ENCODE peak calls at places on chromosomes 1 and 21, in eight cellular contexts. D, H, O, Z, C, A, Q and K are unnamed samples.

GRCh38 chr1:87141556-87141955 is 187.1 kb upstream of the LMO4 start:
- DNase-seq in D (no peak), H (no peak), O (no peak), Z (no peak), C (no peak), A (no peak), Q (no peak), K (no peak)

GRCh38 chr21:45513003-45513706 is 29.1 kb downstream of the SLC19A1 start:
- DNase-seq in D (no peak), H (peak; percentile 56), O (no peak), Z (peak; percentile 94), C (no peak), A (no peak), Q (peak; percentile 82), K (no peak)

GRCh38 chr21:45309069-45309521 is 21.4 kb upstream of the POFUT2 start:
- DNase-seq in D (peak; percentile 38), H (no peak), O (peak; percentile 84), Z (peak; percentile 65), C (peak; percentile 45), A (no peak), Q (no peak), K (peak; percentile 90)

GRCh38 chr1:182677393-182678098 is 6.8 kb downstream of the RGS8 start:
- DNase-seq in D (no peak), H (no peak), O (no peak), Z (no peak), C (no peak), A (no peak), Q (no peak), K (no peak)

GRCh38 chr1:3411806-3412205 is 42.7 kb upstream of the ARHGEF16 start:
- DNase-seq in D (no peak), H (no peak), O (no peak), Z (no peak), C (no peak), A (no peak), Q (no peak), K (no peak)

GRCh38 chr1:6329851-6330250 is 63.7 kb downstream of the ACOT7 start:
- DNase-seq in D (no peak), H (no peak), O (no peak), Z (no peak), C (peak; percentile 63), A (no peak), Q (no peak), K (no peak)

GRCh38 chr1:194447635-194448034 is 1261.2 kb upstream of the B3GALT2 start:
- DNase-seq in D (no peak), H (no peak), O (no peak), Z (no peak), C (peak; percentile 86), A (no peak), Q (no peak), K (no peak)

GRCh38 chr1:223738465-223739365 is 26.4 kb downstream of the CAPN2 start:
- DNase-seq in D (no peak), H (peak; percentile 54), O (no peak), Z (no peak), C (no peak), A (no peak), Q (no peak), K (no peak)

GRCh38 chr1:182084487-182085316 is 23.2 kb upstream of the ZNF648 start:
- DNase-seq in D (peak; percentile 56), H (peak; percentile 76), O (peak; percentile 93), Z (peak; percentile 83), C (peak; percentile 54), A (peak; percentile 92), Q (peak; percentile 88), K (peak; percentile 58)

GRCh38 chr1:54583868-54584267 is 35.8 kb downstream of the ACOT11 start:
- DNase-seq in D (no peak), H (no peak), O (no peak), Z (no peak), C (no peak), A (no peak), Q (no peak), K (no peak)

GRCh38 chr1:40723196-40723955 is 31.9 kb downstream of the NFYC start:
- DNase-seq in D (no peak), H (no peak), O (no peak), Z (peak; percentile 17), C (no peak), A (no peak), Q (no peak), K (no peak)

GRCh38 chr1:27402349-27402754 is 9.9 kb downstream of the GPR3 start:
- DNase-seq in D (no peak), H (peak; percentile 65), O (peak; percentile 81), Z (peak; percentile 53), C (peak; percentile 61), A (peak; percentile 90), Q (peak; percentile 84), K (peak; percentile 55)

DNA sequence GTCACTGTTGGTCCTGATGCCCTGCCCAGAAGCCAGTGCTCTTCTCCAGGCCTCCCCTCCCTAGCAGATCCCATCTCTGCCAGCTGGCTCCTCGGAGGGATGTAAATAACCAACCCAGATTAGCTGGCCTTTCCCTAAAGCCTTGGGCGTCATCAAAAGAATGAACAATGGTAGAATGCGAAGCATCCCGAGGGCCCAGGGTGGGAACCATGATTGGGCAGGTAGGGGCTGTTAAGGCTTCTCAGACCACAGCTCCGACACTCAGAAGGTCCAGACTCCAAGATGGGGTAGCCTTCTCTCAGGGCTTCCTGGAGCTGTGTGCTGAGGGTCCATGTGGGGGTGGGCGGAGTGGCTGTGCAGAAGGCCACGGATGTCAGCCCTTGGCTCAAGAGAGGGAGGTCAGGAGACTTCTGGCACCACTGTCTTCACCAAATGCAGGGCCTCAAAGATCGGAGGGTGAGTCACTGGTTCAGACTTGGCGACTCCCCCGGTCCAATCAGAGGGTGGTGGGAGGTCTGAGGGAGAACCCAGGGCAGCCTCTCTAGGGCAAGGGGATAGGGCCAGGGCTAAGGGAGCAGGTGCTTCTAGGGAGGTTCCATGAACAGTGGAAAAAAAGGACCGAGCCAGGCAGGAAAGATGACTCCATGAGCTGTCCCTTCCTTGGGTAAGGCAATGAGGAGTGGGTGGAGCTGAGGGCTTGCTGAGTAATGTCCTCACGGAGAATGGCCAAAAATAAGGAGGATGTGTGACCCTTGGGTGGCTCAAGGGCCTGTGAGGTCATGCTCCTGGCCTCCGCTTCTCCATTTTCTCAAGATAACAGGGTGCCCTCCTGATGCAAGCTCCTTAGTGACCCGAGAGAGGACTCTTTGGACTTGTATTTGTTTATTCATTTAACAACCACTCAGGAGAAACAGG is 58.4 kb upstream of the EPS8L3 start:
- DNase-seq in D (no peak), H (no peak), O (peak; percentile 15), Z (peak; percentile 44), C (peak; percentile 63), A (peak; percentile 74), Q (no peak), K (peak; percentile 53)
- H3K4me1 ChIP-seq in D (peaks cover 33% of the 10 kb centered on the region), H (no peaks in the 10 kb centered on the region), O (no peaks in the 10 kb centered on the region), Z (peaks cover 36% of the 10 kb centered on the region), C (peaks cover 35% of the 10 kb centered on the region), A (peaks cover 83% of the 10 kb centered on the region), Q (no peaks in the 10 kb centered on the region), K (peaks cover 24% of the 10 kb centered on the region)

GRCh38 chr1:31932491-31933316 is 5.5 kb downstream of the PTP4A2 start:
- DNase-seq in D (no peak), H (no peak), O (no peak), Z (peak; percentile 88), C (peak; percentile 21), A (no peak), Q (no peak), K (no peak)
- H3K27ac ChIP-seq in D (peak overlapping the region; percentile 20), H (peak overlapping the region; percentile 3), O (no peak overlapping the region), Z (peak overlapping the region; percentile 98), C (peak overlapping the region; percentile 22), A (peak overlapping the region; percentile 16), Q (peak overlapping the region; percentile 49), K (peak overlapping the region; percentile 53)

GRCh38 chr1:23625929-23626535 is 65.6 kb upstream of the RPL11 start:
- DNase-seq in D (no peak), H (no peak), O (no peak), Z (no peak), C (no peak), A (no peak), Q (no peak), K (no peak)

GRCh38 chr1:23622284-23622683 is 63.0 kb upstream of the ID3 start:
- DNase-seq in D (no peak), H (no peak), O (no peak), Z (no peak), C (no peak), A (no peak), Q (no peak), K (no peak)

GRCh38 chr1:23624440-23624839 is 65.1 kb upstream of the ID3 start:
- DNase-seq in D (no peak), H (no peak), O (no peak), Z (no peak), C (no peak), A (no peak), Q (no peak), K (no peak)

GRCh38 chr1:23627065-23627464 is 64.5 kb upstream of the RPL11 start:
- DNase-seq in D (no peak), H (peak; percentile 41), O (no peak), Z (no peak), C (no peak), A (no peak), Q (no peak), K (no peak)

GRCh38 chr1:23625459-23625858 is 66.1 kb upstream of the RPL11 start:
- DNase-seq in D (no peak), H (no peak), O (no peak), Z (no peak), C (no peak), A (no peak), Q (no peak), K (no peak)
- H3K4me1 ChIP-seq in D (peaks cover 56% of the 10 kb centered on the region), H (no peaks in the 10 kb centered on the region), O (peaks cover 2% of the 10 kb centered on the region), Z (no peaks in the 10 kb centered on the region), C (no peaks in the 10 kb centered on the region), A (no peaks in the 10 kb centered on the region), Q (no peaks in the 10 kb centered on the region), K (no peaks in the 10 kb centered on the region)

GRCh38 chr1:237199026-237199425 is 157.0 kb downstream of the RYR2 start:
- DNase-seq in D (no peak), H (no peak), O (no peak), Z (no peak), C (no peak), A (no peak), Q (no peak), K (no peak)

GRCh38 chr1:237201155-237201554 is 159.2 kb downstream of the RYR2 start:
- DNase-seq in D (no peak), H (no peak), O (no peak), Z (no peak), C (no peak), A (no peak), Q (no peak), K (no peak)

DNA sequence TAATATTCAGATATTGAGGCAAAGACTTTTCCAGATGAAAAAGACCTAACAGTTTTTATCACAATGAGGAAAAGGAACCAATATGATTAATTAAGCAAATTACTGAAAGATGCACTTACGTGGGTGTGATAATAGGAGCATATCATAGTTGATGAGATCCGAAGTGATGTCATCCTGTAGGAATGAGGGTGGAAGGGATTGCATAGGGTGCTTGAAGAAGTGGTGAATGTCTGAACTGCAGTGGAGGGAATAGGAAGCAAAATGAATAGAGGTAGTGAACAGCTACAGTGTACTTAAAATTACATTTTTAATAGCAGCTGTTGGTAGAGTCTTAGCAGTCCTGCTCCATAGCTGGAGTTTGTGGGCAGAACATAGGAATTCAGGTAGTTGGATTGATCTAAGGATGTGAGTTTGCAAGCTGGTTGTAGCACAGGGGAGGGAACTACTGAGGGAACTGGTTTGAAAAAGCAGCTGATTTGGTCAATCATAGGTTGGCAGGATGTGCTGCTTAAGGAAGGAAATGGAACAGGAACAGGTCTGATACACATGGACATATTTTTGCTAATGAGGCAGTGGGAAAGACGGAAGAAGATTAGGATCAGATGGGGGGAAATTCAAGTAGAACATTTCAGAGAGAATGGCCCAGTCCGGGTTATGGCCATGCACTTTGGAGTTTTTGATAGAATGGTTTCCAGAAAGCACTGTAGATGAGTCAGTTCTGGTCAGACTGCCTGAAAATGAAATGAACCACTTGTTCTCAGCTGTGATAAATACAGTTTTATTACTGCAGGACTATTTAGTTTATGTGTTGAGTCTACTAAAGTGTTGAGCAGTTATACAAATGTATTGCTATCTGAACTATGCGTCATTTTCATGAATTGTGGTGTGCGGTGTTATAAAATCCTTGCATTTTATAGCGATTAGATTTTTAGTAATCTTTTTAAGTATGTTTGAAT is 155.8 kb downstream of the RYR2 start:
- DNase-seq in D (no peak), H (no peak), O (no peak), Z (no peak), C (no peak), A (no peak), Q (no peak), K (peak; percentile 25)
- H3K27ac ChIP-seq in D (no peak overlapping the region), H (no peak overlapping the region), O (no peak overlapping the region), Z (no peak overlapping the region), C (no peak overlapping the region), A (no peak overlapping the region), Q (no peak overlapping the region), K (no peak overlapping the region)